ENCODE peak calls at places on chromosomes 2 and 18, in five cellular contexts. B, C, E, H and F are unnamed samples.

GRCh38 chr2:216829533-216829932 is 30.3 kb downstream of the TNP1 start:
- DNase-seq in E (peak), H (no peak), B (peak), C (peak), F (peak)

GRCh38 chr2:121722479-121722878 is 14.2 kb downstream of the NIFK start:
- DNase-seq in C (peak), B (no peak), H (no peak), E (no peak), F (no peak)

GRCh38 chr2:132977812-132978529 is 308.0 kb upstream of the LYPD1 start:
- DNase-seq in B (no peak), H (no peak), C (peak), E (no peak), F (no peak)

GRCh38 chr2:134099273-134099672 is 154.6 kb upstream of the MGAT5 start:
- DNase-seq in B (no peak), H (no peak), E (no peak), C (no peak), F (no peak)

GRCh38 chr18:28961669-28962228 is 784.8 kb upstream of the CDH2 start:
- DNase-seq in E (no peak), H (no peak), B (no peak), C (peak), F (no peak)

GRCh38 chr2:126889501-126890135 is 9.1 kb upstream of the TEX51 start:
- DNase-seq in B (no peak), E (no peak), H (no peak), C (no peak), F (no peak)

GRCh38 chr18:9365406-9365805 is 30.8 kb downstream of the TWSG1 start:
- DNase-seq in B (no peak), E (no peak), C (no peak), H (no peak), F (no peak)

GRCh38 chr2:38702413-38702812 is 36.5 kb downstream of the GALM start:
- DNase-seq in C (peak), H (no peak), B (no peak), E (no peak), F (no peak)

GRCh38 chr2:9422321-9423099 is 818 bp downstream of the ITGB1BP1 start:
- DNase-seq in B (peak), E (peak), H (no peak), C (peak), F (no peak)

GRCh38 chr2:222424281-222424728 is at the start of gene SGPP2:
- DNase-seq in H (no peak), E (peak), C (no peak), B (peak), F (no peak)

GRCh38 chr2:104177179-104177578 is 676.7 kb upstream of the POU3F3 start:
- DNase-seq in E (no peak), C (no peak), B (no peak), H (no peak), F (no peak)

GRCh38 chr2:73110622-73111299 is 2.0 kb downstream of the RAB11FIP5 start:
- DNase-seq in E (no peak), C (no peak), B (no peak), H (no peak), F (no peak)

GRCh38 chr2:162480067-162480466 is 136.1 kb downstream of the GCA start:
- DNase-seq in H (no peak), B (no peak), C (no peak), E (no peak), F (no peak)

GRCh38 chr2:66488946-66489345 is 54.0 kb downstream of the MEIS1 start:
- DNase-seq in C (no peak), H (no peak), E (no peak), B (no peak), F (no peak)

GRCh38 chr2:200860092-200860795 is 4.2 kb downstream of the CLK1 start:
- DNase-seq in E (no peak), C (peak), B (peak), H (no peak), F (no peak)

GRCh38 chr2:233469261-233470006 is 97.1 kb downstream of the USP40 start:
- DNase-seq in B (no peak), H (no peak), E (peak), C (no peak), F (no peak)

GRCh38 chr2:127032601-127033000 is 74.4 kb downstream of the BIN1 start:
- DNase-seq in B (no peak), C (no peak), E (no peak), H (no peak), F (no peak)

GRCh38 chr2:219722276-219722883 is 95.0 kb downstream of the SLC4A3 start:
- DNase-seq in E (no peak), H (no peak), B (no peak), C (no peak), F (no peak)

GRCh38 chr2:160647967-160648685 is 154.5 kb upstream of the RBMS1 start:
- DNase-seq in C (no peak), H (no peak), B (no peak), E (peak), F (no peak)

GRCh38 chr2:182444806-182445205 is 18.0 kb upstream of the PDE1A start:
- DNase-seq in H (no peak), E (no peak), B (no peak), C (peak), F (peak)

GRCh38 chr2:8285081-8285480 is 396.8 kb upstream of the ID2 start:
- DNase-seq in B (no peak), C (peak), H (no peak), E (no peak), F (no peak)

GRCh38 chr18:61738488-61738887 is 154.3 kb downstream of the RNF152 start:
- DNase-seq in C (peak), E (no peak), B (no peak), H (no peak), F (peak)

GRCh38 chr2:3703236-3703682 is at the start of gene DCDC2C:
- DNase-seq in B (no peak), H (no peak), C (no peak), E (no peak), F (no peak)

GRCh38 chr18:42860011-42860410 is 255.5 kb downstream of the RIT2 start:
- DNase-seq in B (no peak), H (no peak), C (peak), E (no peak), F (peak)

GRCh38 chr2:135945521-135945920 is 39.9 kb downstream of the DARS1 start:
- DNase-seq in H (no peak), C (no peak), E (no peak), B (no peak), F (no peak)

GRCh38 chr18:23977709-23978483 is 36.7 kb upstream of the TTC39C start:
- DNase-seq in C (peak), H (no peak), B (no peak), E (no peak), F (no peak)

GRCh38 chr2:194166818-194167217 is 1490.2 kb upstream of the SLC39A10 start:
- DNase-seq in C (peak), B (no peak), H (no peak), E (no peak), F (peak)

GRCh38 chr18:45588831-45589558 is 26.3 kb upstream of the SLC14A2 start:
- DNase-seq in E (no peak), C (peak), H (no peak), B (no peak), F (no peak)

GRCh38 chr2:128317186-128317897 is 1.3 kb downstream of the HS6ST1 start:
- DNase-seq in B (peak), E (no peak), C (no peak), H (peak), F (no peak)

GRCh38 chr2:84704505-84705244 is 176.2 kb downstream of the TRABD2A start:
- DNase-seq in B (no peak), C (no peak), E (no peak), H (no peak), F (no peak)

DNA sequence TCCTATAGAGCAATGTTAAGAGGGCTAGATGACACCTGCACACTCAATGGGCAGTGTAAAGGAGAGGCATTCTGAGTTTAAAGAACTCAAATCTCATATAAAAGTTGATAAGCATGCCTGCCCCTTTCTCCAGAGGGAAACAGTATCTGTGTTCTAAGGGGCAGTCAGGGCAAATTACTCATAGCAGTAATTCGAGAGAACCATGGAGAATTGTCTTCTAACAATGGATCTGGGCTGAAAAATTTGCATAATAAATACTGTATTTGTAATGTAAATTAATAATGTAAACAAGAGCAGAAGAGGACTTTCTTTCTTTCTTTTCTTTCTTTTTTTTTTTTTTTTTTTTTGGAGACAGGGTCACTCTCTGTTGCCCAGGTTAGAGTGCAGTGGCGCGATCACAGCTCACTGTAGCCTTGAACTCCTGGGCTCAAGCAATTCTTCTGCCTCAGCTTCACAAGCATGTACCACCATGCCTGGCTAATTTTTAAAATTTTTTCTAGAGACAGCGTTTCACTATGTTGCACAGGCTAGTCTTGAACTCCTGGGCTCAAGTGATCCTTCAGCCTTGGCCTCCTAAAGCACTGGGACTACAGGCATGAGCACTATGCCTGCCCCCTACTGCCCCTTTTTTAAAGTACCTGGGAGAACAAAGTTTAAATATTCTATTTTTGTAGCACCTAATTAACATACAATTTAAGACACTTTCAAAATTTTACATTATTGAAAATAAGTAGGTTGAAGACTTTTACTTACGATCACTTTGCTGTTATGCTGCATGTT is 70.6 kb downstream of the OTX1 start:
- DNase-seq in C (no peak), E (no peak), H (no peak), B (no peak), F (no peak)
- TF ChIP-seq CTCF in C (no peak), E (no peak), H (no peak), B (no peak), F (no peak)

DNA sequence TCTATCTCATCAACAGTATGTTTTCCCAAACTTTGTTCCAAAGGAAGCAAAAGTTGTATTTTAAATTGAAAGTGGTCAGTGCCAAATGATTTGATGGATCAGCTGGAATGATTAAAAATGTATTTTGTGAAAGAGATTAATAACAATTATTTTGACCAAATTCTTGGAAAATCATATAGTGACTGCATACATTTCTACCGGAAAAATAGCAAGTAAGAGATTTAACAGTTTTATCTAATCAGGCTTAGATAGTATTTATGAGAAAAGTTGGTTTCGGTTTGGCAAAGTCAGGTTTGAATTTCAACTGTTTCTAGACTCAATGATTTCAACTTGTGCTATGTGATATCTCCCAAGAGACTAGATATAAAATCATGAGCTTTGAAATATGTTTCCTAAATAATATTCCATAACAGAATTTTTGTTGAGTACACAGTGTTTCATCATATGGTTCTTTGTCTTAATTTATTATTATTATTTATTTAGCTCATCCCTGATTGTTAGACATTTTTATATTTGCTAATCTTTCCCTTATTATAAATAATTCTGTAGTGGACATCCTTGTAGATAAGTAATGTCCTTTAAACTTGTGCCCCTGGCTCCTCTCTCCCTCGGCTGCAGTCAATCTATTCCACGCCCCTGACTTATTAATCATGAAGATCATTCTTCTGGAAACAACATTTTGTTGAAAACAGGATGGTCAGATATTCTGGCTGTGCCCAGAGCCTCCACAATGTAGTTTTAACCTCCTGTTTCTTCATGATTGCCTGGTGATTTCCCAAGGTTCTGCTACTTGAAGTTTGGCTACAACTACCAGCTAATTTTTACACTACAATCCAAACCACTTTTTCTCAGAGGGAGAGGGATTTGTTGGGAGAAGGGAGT is 520.7 kb upstream of the TCF4 start:
- DNase-seq in E (no peak), H (no peak), C (peak), B (no peak), F (no peak)
- H3K4me3 ChIP-seq in E (no peak), H (no peak), C (no peak), B (no peak), F (no peak)

DNA sequence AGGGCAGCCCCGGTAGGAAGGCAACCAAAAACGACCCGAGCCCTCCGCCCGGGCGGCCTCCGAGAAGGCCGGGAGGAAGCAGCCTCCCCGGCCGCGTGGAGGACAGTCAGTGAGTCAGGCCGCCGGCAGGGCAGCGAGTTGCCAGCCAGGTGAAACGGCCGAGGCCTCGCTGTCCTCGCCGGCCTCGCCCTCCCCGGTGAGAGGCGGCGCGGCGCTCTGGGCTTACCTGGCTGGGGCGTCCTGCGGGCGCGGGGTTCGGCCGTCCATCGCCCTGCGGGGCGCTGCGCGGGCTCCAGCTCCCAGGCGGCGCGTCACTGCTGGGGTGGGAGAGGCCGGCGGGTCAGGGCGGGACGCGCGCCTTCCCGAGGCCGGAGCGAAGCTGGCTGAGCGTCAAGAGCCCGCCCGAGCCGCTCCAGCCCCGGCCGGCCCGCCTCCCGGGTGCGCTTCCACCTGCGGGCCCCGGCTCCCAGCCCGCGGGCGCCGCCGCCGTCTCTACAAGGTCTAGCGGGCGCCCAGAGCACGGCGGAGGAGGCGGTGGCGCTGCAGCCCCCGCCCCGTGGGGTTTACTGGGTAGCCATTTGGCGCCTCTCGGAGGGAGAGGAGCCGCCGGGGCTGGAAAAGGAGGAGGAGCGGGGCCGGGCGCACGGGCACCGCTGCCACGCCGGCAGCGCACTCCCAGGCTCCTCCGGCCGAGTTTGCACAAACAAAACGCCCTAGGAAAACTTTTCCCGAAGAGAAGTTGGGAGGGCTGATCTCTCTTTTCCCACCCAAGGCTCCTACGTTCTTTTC is 499 bp downstream of the COBLL1 start:
- DNase-seq in E (peak), H (peak), C (peak), B (peak), F (no peak)
- TF ChIP-seq CTCF in E (no peak), H (peak), C (peak), B (peak), F (peak)

GRCh38 chr2:197934262-197934925 is 130.0 kb downstream of the PLCL1 start:
- DNase-seq in B (no peak), H (no peak), E (no peak), C (peak), F (no peak)
- H3K4me3 ChIP-seq in B (no peak), H (no peak), E (no peak), C (no peak), F (no peak)

GRCh38 chr2:196675963-196676362 is 36.4 kb downstream of the CCDC150 start:
- DNase-seq in E (no peak), H (no peak), B (no peak), C (no peak), F (no peak)
- TF ChIP-seq CTCF in E (no peak), H (no peak), B (no peak), C (no peak), F (no peak)